ENCODE peak calls at places on chromosome 17, in five cellular contexts. C is SK-N-SH, V is fibroblast of lung, G is PC-3, N is GM23338. E is an unnamed sample.

GRCh38 chr17:3892095-3892998 is 506 bp downstream of the CAMKK1 start:
- DNase-seq in C (peak), V (peak), G (peak), N (peak), E (peak)

GRCh38 chr17:27797390-27798091 is 2.8 kb downstream of the NOS2 start:
- DNase-seq in C (no peak), V (no peak), G (no peak), N (peak), E (no peak)

GRCh38 chr17:7856081-7856791 is 1.1 kb downstream of the NAA38 start:
- DNase-seq in C (peak), V (peak), G (peak), N (no peak), E (peak)

GRCh38 chr17:18117533-18117932 is 9.0 kb downstream of the MYO15A start:
- DNase-seq in C (no peak), V (no peak), G (no peak), N (no peak), E (no peak)

GRCh38 chr17:55426851-55427586 is 5.4 kb upstream of the MMD start:
- DNase-seq in C (no peak), V (no peak), G (peak), N (no peak), E (no peak)

GRCh38 chr17:34764716-34765115 is 185.3 kb downstream of the TMEM132E start:
- DNase-seq in C (no peak), V (no peak), G (no peak), N (peak), E (no peak)

GRCh38 chr17:17043668-17044226 is 1.5 kb downstream of the MPRIP start:
- DNase-seq in C (no peak), V (no peak), G (peak), N (peak), E (peak)

GRCh38 chr17:15456972-15457722 is 10.3 kb downstream of the CDRT4 start:
- DNase-seq in C (peak), V (peak), G (peak), N (no peak), E (peak)

GRCh38 chr17:72407336-72408121 is 286.7 kb downstream of the SOX9 start:
- DNase-seq in C (peak), V (peak), G (peak), N (peak), E (peak)

GRCh38 chr17:58121925-58122324 is 26.3 kb upstream of the OR4D1 start:
- DNase-seq in C (peak), V (peak), G (peak), N (peak), E (no peak)

GRCh38 chr17:80498242-80498919 is 22.0 kb upstream of the NPTX1 start:
- DNase-seq in C (no peak), V (peak), G (no peak), N (no peak), E (no peak)

GRCh38 chr17:20071824-20072691 is 62.9 kb downstream of the SPECC1 start:
- DNase-seq in C (no peak), V (no peak), G (peak), N (no peak), E (no peak)

GRCh38 chr17:58341861-58342475 is 10.0 kb downstream of the SUPT4H1 start:
- DNase-seq in C (no peak), V (no peak), G (no peak), N (no peak), E (no peak)

GRCh38 chr17:76014100-76014924 is 12.8 kb downstream of the EVPL start:
- DNase-seq in C (peak), V (peak), G (peak), N (peak), E (peak)

GRCh38 chr17:50097455-50097854 is 2.3 kb downstream of the PDK2 start:
- DNase-seq in C (no peak), V (no peak), G (no peak), N (no peak), E (no peak)

GRCh38 chr17:17784599-17785264 is 52.1 kb downstream of the SREBF1 start:
- DNase-seq in C (peak), V (no peak), G (peak), N (peak), E (no peak)

GRCh38 chr17:13428611-13429042 is 173.1 kb downstream of the HS3ST3A1 start:
- DNase-seq in C (peak), V (peak), G (no peak), N (no peak), E (no peak)

GRCh38 chr17:54967621-54968258 is 714 bp downstream of the COX11 start:
- DNase-seq in C (peak), V (peak), G (peak), N (peak), E (no peak)

GRCh38 chr17:48960834-48961515 is 7.4 kb downstream of the GIP start:
- DNase-seq in C (no peak), V (no peak), G (no peak), N (peak), E (no peak)

GRCh38 chr17:21288581-21289017 is 4.1 kb downstream of the MAP2K3 start:
- DNase-seq in C (no peak), V (no peak), G (peak), N (no peak), E (no peak)

GRCh38 chr17:77371117-77371887 is 230.5 kb downstream of the SEC14L1 start:
- DNase-seq in C (no peak), V (peak), G (no peak), N (no peak), E (no peak)

GRCh38 chr17:55770220-55770870 is 19.5 kb downstream of the PCTP start:
- DNase-seq in C (peak), V (peak), G (peak), N (peak), E (peak)

GRCh38 chr17:3944485-3945388 is 19.5 kb downstream of the ATP2A3 start:
- DNase-seq in C (peak), V (peak), G (no peak), N (peak), E (peak)

GRCh38 chr17:28182559-28182958 is 136.4 kb upstream of the TMEM97 start:
- DNase-seq in C (peak), V (no peak), G (no peak), N (no peak), E (no peak)

GRCh38 chr17:75619506-75620431 is 13.5 kb upstream of the SMIM5 start:
- DNase-seq in C (peak), V (peak), G (peak), N (peak), E (peak)

GRCh38 chr17:80539022-80539421 is 5.6 kb upstream of the RPTOR start:
- DNase-seq in C (no peak), V (no peak), G (no peak), N (peak), E (peak)

GRCh38 chr17:58403312-58403711 is 14.0 kb downstream of the RNF43 start:
- DNase-seq in C (no peak), V (peak), G (no peak), N (peak), E (no peak)

GRCh38 chr17:50396261-50397110 is 837 bp downstream of the LRRC59 start:
- DNase-seq in C (peak), V (peak), G (peak), N (peak), E (peak)

GRCh38 chr17:82830249-82830661 is 9.6 kb downstream of the ZNF750 start:
- DNase-seq in C (peak), V (peak), G (no peak), N (no peak), E (no peak)

GRCh38 chr17:42311240-42312034 is 23.1 kb downstream of the STAT5A start:
- DNase-seq in C (peak), V (peak), G (no peak), N (peak), E (no peak)

GRCh38 chr17:35932576-35932975 is 2.0 kb upstream of the RDM1 start:
- DNase-seq in C (no peak), V (peak), G (no peak), N (no peak), E (no peak)

GRCh38 chr17:56595831-56596740 is 2.6 kb downstream of the NOG start:
- DNase-seq in C (peak), V (no peak), G (peak), N (peak), E (no peak)

GRCh38 chr17:3754458-3755334 is 31.0 kb downstream of the HASPIN start:
- DNase-seq in C (peak), V (no peak), G (peak), N (peak), E (no peak)

GRCh38 chr17:80599546-80600305 is 55.1 kb downstream of the RPTOR start:
- DNase-seq in C (no peak), V (no peak), G (no peak), N (no peak), E (no peak)

GRCh38 chr17:68094481-68095078 is 59.0 kb downstream of the KPNA2 start:
- DNase-seq in C (no peak), V (no peak), G (no peak), N (no peak), E (no peak)

GRCh38 chr17:68095205-68095811 is 59.8 kb downstream of the KPNA2 start:
- DNase-seq in C (no peak), V (no peak), G (no peak), N (no peak), E (no peak)

GRCh38 chr17:68087851-68088250 is 52.3 kb downstream of the KPNA2 start:
- DNase-seq in C (no peak), V (no peak), G (no peak), N (no peak), E (no peak)

GRCh38 chr17:68085751-68086445 is 50.4 kb downstream of the KPNA2 start:
- DNase-seq in C (no peak), V (no peak), G (no peak), N (peak), E (peak)

GRCh38 chr17:68089881-68090280 is 54.3 kb downstream of the KPNA2 start:
- DNase-seq in C (no peak), V (peak), G (peak), N (no peak), E (peak)
- H3K4me2 ChIP-seq in C (no peak), V (no peak), G (no peak), N (no peak), E (no peak)

GRCh38 chr17:40493697-40494096 is 7.7 kb downstream of the TNS4 start:
- DNase-seq in C (peak), V (no peak), G (no peak), N (no peak), E (no peak)

GRCh38 chr17:40496634-40497420 is 4.6 kb downstream of the TNS4 start:
- DNase-seq in C (no peak), V (no peak), G (no peak), N (no peak), E (no peak)

GRCh38 chr17:40497704-40498103 is 3.7 kb downstream of the TNS4 start:
- DNase-seq in C (no peak), V (no peak), G (peak), N (no peak), E (no peak)

GRCh38 chr17:40496170-40496569 is 5.3 kb downstream of the TNS4 start:
- DNase-seq in C (no peak), V (no peak), G (no peak), N (no peak), E (no peak)

DNA sequence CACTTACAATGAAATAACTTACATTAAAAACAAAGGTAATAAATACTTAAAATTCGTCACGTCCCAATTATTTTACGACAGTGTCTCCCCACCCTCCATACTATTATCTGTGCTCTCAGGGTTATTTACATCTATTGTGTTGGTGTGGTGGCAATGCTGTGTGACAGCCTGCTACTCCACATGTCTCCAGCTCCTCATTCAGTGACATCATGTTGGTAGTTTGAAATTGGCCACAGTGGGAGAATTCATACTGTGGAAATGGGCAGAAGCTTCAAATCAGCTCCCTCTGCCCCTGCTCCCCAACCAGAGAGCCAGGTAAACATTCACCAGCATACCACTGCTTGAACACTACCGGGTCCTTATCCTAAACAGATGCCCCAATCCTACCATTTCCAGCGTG is 6.3 kb downstream of the TNS4 start:
- DNase-seq in C (no peak), V (no peak), G (no peak), N (no peak), E (no peak)
- H3K4me2 ChIP-seq in C (no peak), V (no peak), G (peak), N (no peak), E (no peak)

DNA sequence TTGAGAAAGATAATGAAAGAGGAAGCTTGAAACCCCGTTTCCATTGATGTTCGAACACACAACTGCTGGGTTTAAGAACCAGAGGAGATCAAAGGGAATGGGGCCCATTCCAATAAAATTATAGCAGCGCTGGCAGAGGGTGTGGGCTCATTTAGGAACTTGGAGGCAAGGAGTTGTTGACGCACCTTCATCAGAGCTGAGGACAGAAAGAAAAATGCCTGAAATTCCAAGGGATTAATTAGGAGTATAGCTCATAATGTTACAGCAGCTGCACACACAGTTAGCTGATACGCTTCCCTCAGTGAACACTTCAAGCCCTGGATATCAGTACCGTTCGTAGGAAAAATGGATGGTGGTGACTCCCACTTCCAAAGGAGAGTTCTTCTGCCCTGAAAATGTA is 127.2 kb downstream of the AXIN2 start:
- DNase-seq in C (no peak), V (peak), G (no peak), N (no peak), E (no peak)
- H3K4me2 ChIP-seq in C (no peak), V (no peak), G (no peak), N (no peak), E (no peak)

GRCh38 chr17:12133183-12133582 is 112.5 kb downstream of the MAP2K4 start:
- DNase-seq in C (no peak), V (peak), G (no peak), N (no peak), E (no peak)
- H3K4me2 ChIP-seq in C (no peak), V (no peak), G (no peak), N (no peak), E (no peak)

DNA sequence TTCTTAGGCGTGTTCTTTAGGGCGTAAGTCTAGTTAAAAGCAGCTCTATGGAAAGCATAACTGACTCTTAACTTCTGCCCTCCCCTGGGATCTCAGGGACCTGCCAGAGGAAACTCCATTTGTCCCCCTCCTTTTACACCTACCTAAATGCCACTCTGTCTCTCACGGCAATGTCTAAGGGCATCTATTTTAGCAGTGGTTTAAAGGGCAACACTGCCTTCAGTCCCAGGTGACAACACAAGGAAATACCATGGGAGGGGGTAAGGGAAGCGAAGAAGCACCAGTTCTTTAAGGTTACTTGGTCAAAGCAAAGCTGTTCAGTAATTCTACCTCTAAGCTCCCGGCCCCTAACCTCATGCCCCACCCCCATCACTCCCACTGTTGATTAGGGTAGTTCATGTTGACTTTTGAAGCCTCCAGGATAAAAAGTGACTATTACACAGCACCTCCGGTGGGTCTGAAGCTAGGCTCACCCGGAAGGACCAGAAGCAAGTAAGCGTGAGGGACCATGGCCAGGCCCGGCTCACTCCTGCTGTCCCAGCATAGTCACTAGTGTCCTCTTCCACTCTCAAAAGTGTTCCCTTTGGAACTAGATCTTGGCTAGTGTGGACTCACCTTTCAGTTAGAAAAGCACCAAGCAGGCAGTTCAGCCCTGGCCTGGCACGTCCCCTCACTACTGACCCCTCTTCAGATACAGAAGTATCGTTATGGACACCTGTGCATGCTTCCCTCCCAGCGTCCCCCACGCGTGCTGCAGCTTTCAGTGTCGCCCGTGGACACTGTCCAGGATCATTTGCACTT is 47.0 kb downstream of the CYTH1 start:
- DNase-seq in C (no peak), V (no peak), G (no peak), N (no peak), E (no peak)
- H3K4me2 ChIP-seq in C (peak), V (no peak), G (peak), N (no peak), E (peak)

GRCh38 chr17:47695664-47696376 is 1.9 kb downstream of the TBKBP1 start:
- DNase-seq in C (no peak), V (no peak), G (no peak), N (no peak), E (no peak)
- H3K4me2 ChIP-seq in C (peak), V (peak), G (no peak), N (peak), E (peak)